ENCODE peak calls at places on chromosomes 13 and 19, in five cellular contexts. One of them, this sample, is unnamed.

GRCh38 chr19:56355517-56355916 is 37.8 kb downstream of the ZNF582 start:
- DNase-seq in transverse colon: no peak
- DNase-seq in uterus: no peak
- DNase-seq in PC-3: no peak
- DNase-seq in CD4-positive, alpha-beta memory T cell: no peak
- DNase-seq in this sample: no peak

GRCh38 chr19:43574424-43575155 is 737 bp downstream of the XRCC1 start:
- DNase-seq in transverse colon: no peak
- DNase-seq in CD4-positive, alpha-beta memory T cell: no peak
- DNase-seq in PC-3: no peak
- DNase-seq in uterus: no peak
- DNase-seq in this sample: no peak

GRCh38 chr13:27583645-27584044 is 36.7 kb downstream of the LNX2 start:
- DNase-seq in CD4-positive, alpha-beta memory T cell: peak; percentile 11
- DNase-seq in transverse colon: no peak
- DNase-seq in PC-3: no peak
- DNase-seq in uterus: no peak
- DNase-seq in this sample: no peak

GRCh38 chr19:33879818-33880575 is 83.3 kb downstream of the KCTD15 start:
- DNase-seq in transverse colon: no peak
- DNase-seq in uterus: no peak
- DNase-seq in PC-3: no peak
- DNase-seq in CD4-positive, alpha-beta memory T cell: no peak
- DNase-seq in this sample: no peak

GRCh38 chr13:58343081-58343480 is 711.5 kb downstream of the PCDH17 start:
- DNase-seq in uterus: no peak
- DNase-seq in transverse colon: no peak
- DNase-seq in CD4-positive, alpha-beta memory T cell: no peak
- DNase-seq in PC-3: no peak
- DNase-seq in this sample: no peak

GRCh38 chr13:87666826-87667225 is 4.3 kb upstream of the SLITRK5 start:
- DNase-seq in CD4-positive, alpha-beta memory T cell: no peak
- DNase-seq in uterus: no peak
- DNase-seq in transverse colon: no peak
- DNase-seq in PC-3: no peak
- DNase-seq in this sample: no peak

GRCh38 chr19:7246601-7247000 is 47.6 kb downstream of the INSR start:
- DNase-seq in PC-3: no peak
- DNase-seq in transverse colon: no peak
- DNase-seq in uterus: no peak
- DNase-seq in CD4-positive, alpha-beta memory T cell: no peak
- DNase-seq in this sample: no peak

GRCh38 chr19:2290441-2291184 is 8.6 kb upstream of the PEAK3 start:
- DNase-seq in PC-3: no peak
- DNase-seq in uterus: no peak
- DNase-seq in CD4-positive, alpha-beta memory T cell: no peak
- DNase-seq in transverse colon: peak; percentile 37
- DNase-seq in this sample: no peak

GRCh38 chr13:82565191-82565590 is 1317.1 kb downstream of the SLITRK1 start:
- DNase-seq in PC-3: no peak
- DNase-seq in transverse colon: no peak
- DNase-seq in CD4-positive, alpha-beta memory T cell: no peak
- DNase-seq in uterus: no peak
- DNase-seq in this sample: no peak

GRCh38 chr13:50197705-50198104 is 182.5 kb downstream of the KCNRG start:
- DNase-seq in transverse colon: no peak
- DNase-seq in uterus: no peak
- DNase-seq in PC-3: no peak
- DNase-seq in CD4-positive, alpha-beta memory T cell: no peak
- DNase-seq in this sample: no peak

GRCh38 chr13:27565818-27566217 is 54.5 kb downstream of the LNX2 start:
- DNase-seq in CD4-positive, alpha-beta memory T cell: no peak
- DNase-seq in PC-3: no peak
- DNase-seq in uterus: no peak
- DNase-seq in transverse colon: no peak
- DNase-seq in this sample: no peak

GRCh38 chr13:30933334-30933681 is 852 bp downstream of the TEX26 start:
- DNase-seq in PC-3: no peak
- DNase-seq in transverse colon: no peak
- DNase-seq in uterus: no peak
- DNase-seq in CD4-positive, alpha-beta memory T cell: no peak
- DNase-seq in this sample: no peak

GRCh38 chr13:98033277-98034247 is 80.1 kb downstream of the IPO5 start:
- DNase-seq in CD4-positive, alpha-beta memory T cell: no peak
- DNase-seq in uterus: peak; percentile 23
- DNase-seq in PC-3: peak; percentile 43
- DNase-seq in transverse colon: no peak
- DNase-seq in this sample: no peak

GRCh38 chr19:53958168-53958571 is 4.6 kb upstream of the CACNG8 start:
- DNase-seq in transverse colon: no peak
- DNase-seq in uterus: no peak
- DNase-seq in PC-3: no peak
- DNase-seq in CD4-positive, alpha-beta memory T cell: no peak
- DNase-seq in this sample: no peak

GRCh38 chr19:6752257-6753177 is 13.0 kb downstream of the TRIP10 start:
- DNase-seq in PC-3: no peak
- DNase-seq in CD4-positive, alpha-beta memory T cell: no peak
- DNase-seq in transverse colon: peak; percentile 85
- DNase-seq in uterus: no peak
- DNase-seq in this sample: no peak

GRCh38 chr13:79549355-79550106 is 68.6 kb downstream of the NDFIP2 start:
- DNase-seq in uterus: no peak
- DNase-seq in transverse colon: no peak
- DNase-seq in CD4-positive, alpha-beta memory T cell: no peak
- DNase-seq in PC-3: no peak
- DNase-seq in this sample: no peak

GRCh38 chr19:30686252-30686762 is 314.1 kb downstream of the ZNF536 start:
- DNase-seq in PC-3: no peak
- DNase-seq in uterus: no peak
- DNase-seq in CD4-positive, alpha-beta memory T cell: no peak
- DNase-seq in transverse colon: no peak
- DNase-seq in this sample: no peak

GRCh38 chr19:5369962-5370367 is 29.4 kb upstream of the PTPRS start:
- DNase-seq in uterus: no peak
- DNase-seq in PC-3: peak; percentile 65
- DNase-seq in CD4-positive, alpha-beta memory T cell: peak; percentile 4
- DNase-seq in transverse colon: peak; percentile 54
- DNase-seq in this sample: no peak

GRCh38 chr13:100363874-100364273 is 224.7 kb downstream of the GGACT start:
- DNase-seq in CD4-positive, alpha-beta memory T cell: no peak
- DNase-seq in PC-3: peak; percentile 79
- DNase-seq in uterus: no peak
- DNase-seq in transverse colon: no peak
- DNase-seq in this sample: no peak

DNA sequence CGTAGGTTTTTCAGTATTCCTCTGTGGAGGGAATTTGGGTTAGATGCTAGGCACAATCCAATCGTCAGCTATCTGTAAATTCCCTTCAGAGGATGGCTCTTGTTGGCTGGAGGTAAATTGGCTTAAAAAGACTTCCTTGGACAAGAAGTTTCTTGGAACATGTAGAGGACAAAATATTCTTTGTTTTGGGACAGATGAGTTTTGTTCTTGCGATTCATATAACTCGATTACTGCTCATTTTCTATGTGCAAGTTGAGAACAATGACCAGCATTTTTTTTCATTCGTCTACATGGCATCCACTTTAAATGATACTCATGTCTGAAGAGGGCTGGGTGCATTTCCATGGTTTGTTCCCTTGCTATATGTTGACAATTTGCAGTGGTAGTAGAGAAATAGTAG is 41.7 kb downstream of the COL4A2 start:
- DNase-seq in CD4-positive, alpha-beta memory T cell: no peak
- DNase-seq in uterus: no peak
- DNase-seq in PC-3: no peak
- DNase-seq in transverse colon: no peak
- DNase-seq in this sample: no peak
- H3K27ac ChIP-seq in CD4-positive, alpha-beta memory T cell: no peak overlapping the region
- H3K27ac ChIP-seq in uterus: peak overlapping the region; percentile 96
- H3K27ac ChIP-seq in PC-3: peak overlapping the region; percentile 92
- H3K27ac ChIP-seq in transverse colon: peak overlapping the region; percentile 87
- H3K27ac ChIP-seq in this sample: no peak overlapping the region

GRCh38 chr19:50476224-50476942 is at the start of the genes EMC10 and GARIN5A:
- DNase-seq in CD4-positive, alpha-beta memory T cell: peak; percentile 96
- DNase-seq in uterus: peak; percentile 83
- DNase-seq in PC-3: peak; percentile 95
- DNase-seq in transverse colon: peak; percentile 94
- DNase-seq in this sample: peak; percentile 90
- H3K4me1 ChIP-seq in CD4-positive, alpha-beta memory T cell: peaks cover 25% of the 10 kb centered on the region
- H3K4me1 ChIP-seq in uterus: no peaks in the 10 kb centered on the region
- H3K4me1 ChIP-seq in PC-3: peaks cover 8% of the 10 kb centered on the region
- H3K4me1 ChIP-seq in transverse colon: peaks cover 12% of the 10 kb centered on the region
- H3K4me1 ChIP-seq in this sample: peaks cover 14% of the 10 kb centered on the region

DNA sequence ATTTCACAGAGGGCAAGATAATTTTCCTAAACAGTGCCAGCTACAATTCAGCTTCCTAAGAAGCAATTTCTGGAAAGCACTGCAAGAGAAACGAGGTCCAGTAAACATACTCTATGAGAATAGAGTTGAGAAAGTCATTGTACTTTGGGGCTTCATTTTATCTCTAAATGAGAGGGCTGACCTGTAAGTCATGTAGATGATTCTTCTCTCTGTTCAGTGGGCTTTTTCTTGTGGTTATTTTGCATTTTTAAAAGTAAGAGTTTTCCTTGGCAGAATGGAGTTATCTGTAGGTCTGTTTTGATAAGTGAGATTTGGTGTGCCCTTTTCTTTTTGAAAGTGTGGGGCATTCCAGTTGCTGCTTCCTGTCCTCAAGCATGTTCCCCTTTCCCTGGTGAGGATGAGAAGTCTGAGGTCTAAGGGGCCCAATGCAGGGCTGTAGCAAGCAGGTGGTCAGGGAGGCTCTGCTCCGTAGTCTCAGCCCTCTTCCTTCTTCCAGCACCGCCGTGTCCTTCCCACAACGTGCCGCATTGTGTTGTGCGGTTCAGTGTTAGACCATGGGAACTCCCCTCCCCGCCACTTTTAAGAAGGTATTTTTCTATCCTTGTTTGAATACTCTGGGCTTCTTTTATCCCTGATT is 86.3 kb downstream of the ARHGEF7 start:
- DNase-seq in uterus: no peak
- DNase-seq in transverse colon: no peak
- DNase-seq in CD4-positive, alpha-beta memory T cell: no peak
- DNase-seq in PC-3: no peak
- DNase-seq in this sample: no peak
- H3K27ac ChIP-seq in uterus: peak overlapping the region; percentile 72
- H3K27ac ChIP-seq in transverse colon: no peak overlapping the region
- H3K27ac ChIP-seq in CD4-positive, alpha-beta memory T cell: no peak overlapping the region
- H3K27ac ChIP-seq in PC-3: no peak overlapping the region
- H3K27ac ChIP-seq in this sample: no peak overlapping the region

DNA sequence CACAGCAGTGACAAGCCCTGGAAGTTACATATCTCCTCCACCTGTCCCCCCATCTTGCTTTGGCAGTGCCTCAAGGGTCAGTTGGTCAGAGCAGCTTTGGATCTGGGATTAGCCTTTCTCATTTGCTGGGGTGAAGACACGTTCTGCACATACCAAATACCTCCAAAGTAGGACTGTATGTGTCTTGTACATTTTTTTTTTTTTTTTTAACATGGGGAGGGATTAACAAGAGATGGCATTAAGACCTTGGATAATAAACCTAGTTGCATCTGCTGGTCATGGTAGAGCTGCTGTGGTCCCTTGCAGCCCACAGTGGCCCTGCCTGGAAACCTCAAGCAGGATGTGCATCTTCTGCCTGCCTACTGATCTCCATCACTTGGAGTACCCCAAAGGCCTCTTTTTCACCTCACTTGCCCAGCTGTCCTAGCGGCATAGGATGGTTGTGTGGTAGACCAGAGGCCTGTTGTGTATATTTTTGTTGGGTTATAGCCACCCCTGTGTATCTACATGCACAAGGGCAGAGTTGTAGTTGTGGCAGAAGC is 2.5 kb downstream of the RPS19 start:
- DNase-seq in transverse colon: no peak
- DNase-seq in uterus: no peak
- DNase-seq in CD4-positive, alpha-beta memory T cell: no peak
- DNase-seq in PC-3: no peak
- DNase-seq in this sample: no peak
- H3K4me1 ChIP-seq in transverse colon: peaks cover 60% of the 10 kb centered on the region
- H3K4me1 ChIP-seq in uterus: peaks cover 6% of the 10 kb centered on the region
- H3K4me1 ChIP-seq in CD4-positive, alpha-beta memory T cell: peaks cover 70% of the 10 kb centered on the region
- H3K4me1 ChIP-seq in PC-3: peaks cover 30% of the 10 kb centered on the region
- H3K4me1 ChIP-seq in this sample: peaks cover 38% of the 10 kb centered on the region

GRCh38 chr13:46146898-46147297 is 35.1 kb downstream of the LCP1 start:
- DNase-seq in PC-3: no peak
- DNase-seq in uterus: no peak
- DNase-seq in CD4-positive, alpha-beta memory T cell: no peak
- DNase-seq in transverse colon: no peak
- DNase-seq in this sample: no peak

GRCh38 chr13:46152627-46153328 is 29.2 kb downstream of the LCP1 start:
- DNase-seq in uterus: no peak
- DNase-seq in CD4-positive, alpha-beta memory T cell: no peak
- DNase-seq in transverse colon: no peak
- DNase-seq in PC-3: no peak
- DNase-seq in this sample: no peak

GRCh38 chr13:46145950-46146349 is 36.0 kb downstream of the LCP1 start:
- DNase-seq in uterus: no peak
- DNase-seq in CD4-positive, alpha-beta memory T cell: no peak
- DNase-seq in PC-3: no peak
- DNase-seq in transverse colon: no peak
- DNase-seq in this sample: no peak

GRCh38 chr13:46150134-46150693 is 31.8 kb downstream of the LCP1 start:
- DNase-seq in transverse colon: no peak
- DNase-seq in PC-3: no peak
- DNase-seq in CD4-positive, alpha-beta memory T cell: no peak
- DNase-seq in uterus: no peak
- DNase-seq in this sample: no peak

GRCh38 chr13:46149272-46150133 is 32.5 kb downstream of the LCP1 start:
- DNase-seq in uterus: no peak
- DNase-seq in PC-3: peak; percentile 46
- DNase-seq in transverse colon: no peak
- DNase-seq in CD4-positive, alpha-beta memory T cell: no peak
- DNase-seq in this sample: no peak
- H3K27ac ChIP-seq in uterus: no peak overlapping the region
- H3K27ac ChIP-seq in PC-3: peak overlapping the region; percentile 40
- H3K27ac ChIP-seq in transverse colon: no peak overlapping the region
- H3K27ac ChIP-seq in CD4-positive, alpha-beta memory T cell: peak overlapping the region; percentile 8
- H3K27ac ChIP-seq in this sample: no peak overlapping the region

GRCh38 chr19:10120538-10121198 is 969 bp upstream of the EIF3G start:
- DNase-seq in transverse colon: no peak
- DNase-seq in CD4-positive, alpha-beta memory T cell: no peak
- DNase-seq in PC-3: peak; percentile 96
- DNase-seq in uterus: no peak
- DNase-seq in this sample: no peak
- H3K4me1 ChIP-seq in transverse colon: peaks cover 18% of the 10 kb centered on the region
- H3K4me1 ChIP-seq in CD4-positive, alpha-beta memory T cell: peaks cover 25% of the 10 kb centered on the region
- H3K4me1 ChIP-seq in PC-3: peaks cover 20% of the 10 kb centered on the region
- H3K4me1 ChIP-seq in uterus: no peaks in the 10 kb centered on the region
- H3K4me1 ChIP-seq in this sample: peaks cover 14% of the 10 kb centered on the region

GRCh38 chr13:38819053-38819452 is 132.2 kb downstream of the FREM2 start:
- DNase-seq in CD4-positive, alpha-beta memory T cell: no peak
- DNase-seq in uterus: peak; percentile 17
- DNase-seq in transverse colon: no peak
- DNase-seq in PC-3: no peak
- DNase-seq in this sample: no peak

GRCh38 chr13:38819596-38819995 is 132.7 kb downstream of the FREM2 start:
- DNase-seq in uterus: no peak
- DNase-seq in transverse colon: no peak
- DNase-seq in PC-3: no peak
- DNase-seq in CD4-positive, alpha-beta memory T cell: no peak
- DNase-seq in this sample: no peak

GRCh38 chr13:38814331-38814730 is 127.5 kb downstream of the FREM2 start:
- DNase-seq in PC-3: no peak
- DNase-seq in CD4-positive, alpha-beta memory T cell: no peak
- DNase-seq in uterus: no peak
- DNase-seq in transverse colon: peak; percentile 33
- DNase-seq in this sample: no peak
- H3K27ac ChIP-seq in PC-3: no peak overlapping the region
- H3K27ac ChIP-seq in CD4-positive, alpha-beta memory T cell: no peak overlapping the region
- H3K27ac ChIP-seq in uterus: no peak overlapping the region
- H3K27ac ChIP-seq in transverse colon: no peak overlapping the region
- H3K27ac ChIP-seq in this sample: no peak overlapping the region

GRCh38 chr19:10406191-10406590 is 2.8 kb upstream of the CDC37 start:
- DNase-seq in PC-3: no peak
- DNase-seq in CD4-positive, alpha-beta memory T cell: no peak
- DNase-seq in transverse colon: no peak
- DNase-seq in uterus: no peak
- DNase-seq in this sample: no peak
- H3K4me1 ChIP-seq in PC-3: peaks cover 14% of the 10 kb centered on the region
- H3K4me1 ChIP-seq in CD4-positive, alpha-beta memory T cell: peaks cover 72% of the 10 kb centered on the region
- H3K4me1 ChIP-seq in transverse colon: peaks cover 34% of the 10 kb centered on the region
- H3K4me1 ChIP-seq in uterus: no peaks in the 10 kb centered on the region
- H3K4me1 ChIP-seq in this sample: peaks cover 57% of the 10 kb centered on the region